ENCODE peak calls at places on chromosome 5, in ten cellular contexts. Z is activated gamma-delta T cell treated with Interleukin-2 at 50 U/mL for 16 hours; I is stimulated activated CD8-positive, alpha-beta memory T cell treated with anti-CD3 and anti-CD28 coated beads, Interleukin-12 subunit alpha, Interleukin-12 subunit beta, amount 100 ng/mL, for 4 hours; U is COR-L47; F is heart right ventricle; T is GF-D8; E is Kasumi-1; R is renal cortical epithelial cell; S is cardiac septum; Q is NB4. J is an unnamed sample.

GRCh38 chr5:114450516-114450909 is 88.6 kb downstream of the KCNN2 start:
- DNase-seq in R (no peak), U (peak), S (no peak), Z (no peak), F (no peak), E (no peak), T (no peak), Q (peak), I (no peak), J (no peak)

GRCh38 chr5:157342822-157343402 is 77.0 kb downstream of the CYFIP2 start:
- DNase-seq in Q (peak), F (no peak), U (peak), R (no peak), Z (peak), S (no peak), T (no peak), I (no peak), E (peak), J (peak)

GRCh38 chr5:173320259-173320658 is 8.0 kb downstream of the STC2 start:
- DNase-seq in Z (no peak), E (no peak), I (no peak), T (no peak), S (no peak), Q (no peak), U (no peak), R (no peak), F (peak), J (peak)

GRCh38 chr5:78638423-78638822 is 10.1 kb downstream of the LHFPL2 start:
- DNase-seq in Z (no peak), U (peak), I (no peak), R (peak), S (peak), T (no peak), E (no peak), F (peak), Q (no peak), J (peak)

GRCh38 chr5:13659391-13659790 is 285.1 kb downstream of the DNAH5 start:
- DNase-seq in R (peak), T (no peak), I (no peak), E (no peak), U (no peak), F (no peak), Z (no peak), S (no peak), Q (no peak), J (no peak)

GRCh38 chr5:7329712-7330111 is 66.2 kb upstream of the ADCY2 start:
- DNase-seq in T (no peak), E (no peak), Q (no peak), U (no peak), Z (no peak), S (no peak), I (no peak), F (no peak), R (no peak), J (no peak)

GRCh38 chr5:36861820-36862219 is 14.7 kb upstream of the NIPBL start:
- DNase-seq in T (no peak), R (no peak), S (no peak), Z (no peak), F (no peak), I (no peak), Q (no peak), E (no peak), U (no peak), J (no peak)

GRCh38 chr5:137564475-137564961 is 65.4 kb upstream of the SPOCK1 start:
- DNase-seq in E (no peak), T (no peak), Z (no peak), U (no peak), Q (no peak), I (no peak), R (peak), S (no peak), F (no peak), J (no peak)

GRCh38 chr5:152556779-152557178 is 151.7 kb upstream of the NMUR2 start:
- DNase-seq in Q (no peak), I (no peak), Z (no peak), U (peak), S (no peak), F (no peak), E (no peak), T (no peak), R (no peak), J (no peak)

GRCh38 chr5:15702102-15702501 is 202.1 kb downstream of the FBXL7 start:
- DNase-seq in Z (no peak), T (no peak), E (no peak), R (peak), S (no peak), Q (no peak), U (no peak), F (no peak), I (no peak), J (no peak)

GRCh38 chr5:179699640-179700298 is 1.0 kb downstream of the CANX start:
- DNase-seq in Z (no peak), Q (peak), U (no peak), S (no peak), R (peak), F (no peak), E (peak), T (peak), I (no peak), J (peak)

GRCh38 chr5:78636682-78637081 is 11.9 kb downstream of the LHFPL2 start:
- DNase-seq in F (no peak), I (no peak), S (no peak), Z (no peak), R (no peak), Q (no peak), U (no peak), E (no peak), T (no peak), J (no peak)

GRCh38 chr5:175689147-175689991 is 31.5 kb downstream of the HRH2 start:
- DNase-seq in E (peak), S (no peak), I (no peak), T (peak), Q (peak), F (no peak), U (no peak), R (no peak), Z (no peak), J (no peak)

GRCh38 chr5:111680737-111681413 is 76.1 kb downstream of the NREP start:
- DNase-seq in S (no peak), T (no peak), E (peak), I (no peak), Z (no peak), U (peak), R (peak), Q (no peak), F (peak), J (peak)

GRCh38 chr5:41128291-41128690 is 57.1 kb upstream of the MROH2B start:
- DNase-seq in Z (no peak), R (peak), T (no peak), S (no peak), E (no peak), F (no peak), I (no peak), Q (no peak), U (peak), J (no peak)

GRCh38 chr5:140258016-140258415 is 44.9 kb downstream of the PFDN1 start:
- DNase-seq in T (no peak), U (no peak), Z (no peak), E (no peak), I (no peak), S (no peak), R (no peak), Q (no peak), F (no peak), J (no peak)

GRCh38 chr5:160442824-160443431 is 21.3 kb downstream of the PTTG1 start:
- DNase-seq in S (no peak), Z (no peak), U (no peak), R (peak), F (no peak), E (no peak), I (no peak), Q (no peak), T (no peak), J (no peak)

GRCh38 chr5:130514984-130515690 is 610.9 kb downstream of the CHSY3 start:
- DNase-seq in I (no peak), Z (no peak), F (no peak), T (no peak), U (no peak), R (peak), Q (no peak), S (no peak), E (no peak), J (no peak)

GRCh38 chr5:178436326-178436940 is 153.8 kb downstream of the COL23A1 start:
- DNase-seq in R (no peak), S (no peak), I (no peak), Q (no peak), T (no peak), Z (no peak), U (no peak), F (no peak), E (no peak), J (no peak)

GRCh38 chr5:150989695-150990094 is 30.7 kb upstream of the GPX3 start:
- DNase-seq in U (no peak), R (no peak), Z (no peak), E (no peak), T (no peak), I (no peak), Q (peak), F (no peak), S (no peak), J (no peak)

GRCh38 chr5:175460126-175460525 is 16.1 kb upstream of the DRD1 start:
- DNase-seq in Q (no peak), F (no peak), Z (no peak), T (no peak), U (peak), R (peak), I (no peak), S (no peak), E (peak), J (no peak)

GRCh38 chr5:98769256-98770157 is 4.0 kb upstream of the RGMB start:
- DNase-seq in T (no peak), U (peak), F (peak), S (no peak), I (peak), E (peak), R (no peak), Q (peak), Z (no peak), J (peak)

GRCh38 chr5:65722575-65723424 is 795 bp downstream of the NLN start:
- DNase-seq in E (peak), Z (no peak), R (peak), I (no peak), S (no peak), Q (peak), T (peak), F (no peak), U (peak), J (peak)

GRCh38 chr5:416636-416960 is 26.4 kb upstream of the EXOC3 start:
- DNase-seq in E (no peak), U (no peak), Z (no peak), T (no peak), I (no peak), S (peak), Q (no peak), F (no peak), R (no peak), J (no peak)

GRCh38 chr5:111984044-111984443 is 227.1 kb upstream of the NREP start:
- DNase-seq in Q (peak), R (peak), S (no peak), I (no peak), Z (no peak), E (no peak), T (no peak), F (peak), U (no peak), J (no peak)

GRCh38 chr5:108360280-108360679 is 21.6 kb downstream of the FBXL17 start:
- DNase-seq in I (no peak), U (no peak), Q (no peak), R (no peak), T (no peak), E (no peak), S (no peak), Z (no peak), F (no peak), J (no peak)

GRCh38 chr5:43396762-43397304 is 15.4 kb downstream of the CCL28 start:
- DNase-seq in I (peak), U (no peak), Z (peak), S (peak), T (peak), Q (no peak), E (no peak), R (no peak), F (peak), J (peak)

GRCh38 chr5:82440041-82440440 is 161.9 kb upstream of the RPS23 start:
- DNase-seq in T (no peak), E (no peak), Z (no peak), F (no peak), U (no peak), I (no peak), Q (no peak), S (no peak), R (no peak), J (no peak)

GRCh38 chr5:83927140-83927733 is 206.6 kb upstream of the HAPLN1 start:
- DNase-seq in I (no peak), U (peak), Z (peak), R (peak), S (no peak), F (peak), T (no peak), E (peak), Q (peak), J (peak)

GRCh38 chr5:148471379-148471778 is 87.6 kb downstream of the FBXO38 start:
- DNase-seq in U (no peak), I (no peak), F (no peak), Z (no peak), S (no peak), R (no peak), E (no peak), T (no peak), Q (no peak), J (no peak)

GRCh38 chr5:14925326-14925725 is 53.7 kb upstream of the ANKH start:
- DNase-seq in Z (no peak), U (no peak), R (peak), Q (peak), I (no peak), F (no peak), E (peak), S (no peak), T (no peak), J (no peak)

GRCh38 chr5:6311568-6312501 is 66.5 kb downstream of the MED10 start:
- DNase-seq in T (no peak), S (peak), Q (no peak), R (no peak), U (no peak), E (no peak), I (no peak), Z (no peak), F (peak), J (no peak)

GRCh38 chr5:136374003-136374402 is 8.7 kb upstream of the TRPC7 start:
- DNase-seq in E (no peak), I (no peak), Q (peak), S (no peak), U (peak), T (no peak), R (peak), F (no peak), Z (no peak), J (peak)

GRCh38 chr5:108266235-108266634 is 115.7 kb downstream of the FBXL17 start:
- DNase-seq in S (no peak), E (no peak), R (peak), F (no peak), T (no peak), Q (peak), Z (no peak), U (no peak), I (no peak), J (no peak)

GRCh38 chr5:96146675-96147074 is 185.0 kb upstream of the ELL2 start:
- DNase-seq in F (no peak), Q (peak), E (peak), U (no peak), Z (no peak), I (no peak), R (peak), S (no peak), T (no peak), J (peak)

GRCh38 chr5:15014809-15015208 is 143.2 kb upstream of the ANKH start:
- DNase-seq in U (no peak), Q (no peak), Z (no peak), E (no peak), R (peak), S (no peak), F (no peak), I (no peak), T (no peak), J (no peak)

J was measured in testis.